ENCODE peak calls at places on chromosomes 13 and 19, in six cellular contexts. One of them, this sample, is unnamed.
A peak's percentile ranks its signal among the peaks of the same experiment; 100 is the strongest.

GRCh38 chr19:55526216-55527196 is 10.4 kb downstream of the SBK2 start:
- DNase-seq in cardiac fibroblast: peak; percentile 85
- DNase-seq in stomach: peak; percentile 93
- DNase-seq in WTC11: no peak
- DNase-seq in uterus: peak; percentile 51
- DNase-seq in GM10248: no peak
- DNase-seq in this sample: no peak

GRCh38 chr13:54402495-54402894 is 1373.9 kb downstream of the OLFM4 start:
- DNase-seq in cardiac fibroblast: no peak
- DNase-seq in stomach: no peak
- DNase-seq in WTC11: no peak
- DNase-seq in uterus: no peak
- DNase-seq in GM10248: no peak
- DNase-seq in this sample: no peak

GRCh38 chr19:54035215-54036178 is 28.2 kb downstream of the VSTM1 start:
- DNase-seq in cardiac fibroblast: peak; percentile 88
- DNase-seq in stomach: no peak
- DNase-seq in WTC11: no peak
- DNase-seq in uterus: no peak
- DNase-seq in GM10248: no peak
- DNase-seq in this sample: peak; percentile 6

GRCh38 chr13:81686877-81687276 is 1346.0 kb upstream of the SPRY2 start:
- DNase-seq in cardiac fibroblast: no peak
- DNase-seq in stomach: no peak
- DNase-seq in WTC11: no peak
- DNase-seq in uterus: no peak
- DNase-seq in GM10248: no peak
- DNase-seq in this sample: no peak

GRCh38 chr19:7497292-7497691 is 8.5 kb upstream of the PEX11G start:
- DNase-seq in cardiac fibroblast: peak; percentile 21
- DNase-seq in stomach: no peak
- DNase-seq in WTC11: peak; percentile 53
- DNase-seq in uterus: no peak
- DNase-seq in GM10248: peak; percentile 39
- DNase-seq in this sample: peak; percentile 41

GRCh38 chr13:35309711-35310110 is 166.8 kb downstream of the MAB21L1 start:
- DNase-seq in cardiac fibroblast: no peak
- DNase-seq in stomach: no peak
- DNase-seq in WTC11: no peak
- DNase-seq in uterus: no peak
- DNase-seq in GM10248: no peak
- DNase-seq in this sample: no peak

GRCh38 chr13:107866007-107866665 is 349.2 kb downstream of the LIG4 start:
- DNase-seq in cardiac fibroblast: peak; percentile 29
- DNase-seq in stomach: no peak
- DNase-seq in WTC11: peak; percentile 47
- DNase-seq in uterus: no peak
- DNase-seq in GM10248: no peak
- DNase-seq in this sample: peak; percentile 31

GRCh38 chr19:18225702-18226468 is at the start of gene PDE4C:
- DNase-seq in cardiac fibroblast: peak; percentile 11
- DNase-seq in stomach: no peak
- DNase-seq in WTC11: peak; percentile 43
- DNase-seq in uterus: peak; percentile 26
- DNase-seq in GM10248: no peak
- DNase-seq in this sample: no peak

GRCh38 chr13:28750187-28751045 is 31.6 kb upstream of the SLC46A3 start:
- DNase-seq in cardiac fibroblast: peak; percentile 26
- DNase-seq in stomach: no peak
- DNase-seq in WTC11: no peak
- DNase-seq in uterus: no peak
- DNase-seq in GM10248: no peak
- DNase-seq in this sample: no peak

GRCh38 chr19:2096543-2097329 is at the start of gene IZUMO4:
- DNase-seq in cardiac fibroblast: peak; percentile 99
- DNase-seq in stomach: peak; percentile 100
- DNase-seq in WTC11: peak; percentile 100
- DNase-seq in uterus: peak; percentile 100
- DNase-seq in GM10248: peak; percentile 99
- DNase-seq in this sample: peak; percentile 100
- TF ChIP-seq CTCF in cardiac fibroblast: peak; percentile 26
- TF ChIP-seq CTCF in stomach: no peak
- TF ChIP-seq CTCF in WTC11: no peak
- TF ChIP-seq CTCF in uterus: peak; percentile 50
- TF ChIP-seq CTCF in GM10248: peak; percentile 36
- TF ChIP-seq CTCF in this sample: peak; percentile 44

GRCh38 chr19:15453091-15453498 is 3.3 kb upstream of the WIZ start:
- DNase-seq in cardiac fibroblast: peak; percentile 17
- DNase-seq in stomach: no peak
- DNase-seq in WTC11: peak; percentile 46
- DNase-seq in uterus: no peak
- DNase-seq in GM10248: no peak
- DNase-seq in this sample: no peak
- TF ChIP-seq CTCF in cardiac fibroblast: peak; percentile 19
- TF ChIP-seq CTCF in stomach: no peak
- TF ChIP-seq CTCF in WTC11: no peak
- TF ChIP-seq CTCF in uterus: peak; percentile 26
- TF ChIP-seq CTCF in GM10248: no peak
- TF ChIP-seq CTCF in this sample: no peak

GRCh38 chr19:51327066-51327985 is 14.6 kb downstream of the VSIG10L start:
- DNase-seq in cardiac fibroblast: peak; percentile 60
- DNase-seq in stomach: peak; percentile 28
- DNase-seq in WTC11: peak; percentile 79
- DNase-seq in uterus: no peak
- DNase-seq in GM10248: peak; percentile 84
- DNase-seq in this sample: peak; percentile 91
- TF ChIP-seq CTCF in cardiac fibroblast: no peak
- TF ChIP-seq CTCF in stomach: no peak
- TF ChIP-seq CTCF in WTC11: no peak
- TF ChIP-seq CTCF in uterus: no peak
- TF ChIP-seq CTCF in GM10248: peak; percentile 31
- TF ChIP-seq CTCF in this sample: peak; percentile 42

DNA sequence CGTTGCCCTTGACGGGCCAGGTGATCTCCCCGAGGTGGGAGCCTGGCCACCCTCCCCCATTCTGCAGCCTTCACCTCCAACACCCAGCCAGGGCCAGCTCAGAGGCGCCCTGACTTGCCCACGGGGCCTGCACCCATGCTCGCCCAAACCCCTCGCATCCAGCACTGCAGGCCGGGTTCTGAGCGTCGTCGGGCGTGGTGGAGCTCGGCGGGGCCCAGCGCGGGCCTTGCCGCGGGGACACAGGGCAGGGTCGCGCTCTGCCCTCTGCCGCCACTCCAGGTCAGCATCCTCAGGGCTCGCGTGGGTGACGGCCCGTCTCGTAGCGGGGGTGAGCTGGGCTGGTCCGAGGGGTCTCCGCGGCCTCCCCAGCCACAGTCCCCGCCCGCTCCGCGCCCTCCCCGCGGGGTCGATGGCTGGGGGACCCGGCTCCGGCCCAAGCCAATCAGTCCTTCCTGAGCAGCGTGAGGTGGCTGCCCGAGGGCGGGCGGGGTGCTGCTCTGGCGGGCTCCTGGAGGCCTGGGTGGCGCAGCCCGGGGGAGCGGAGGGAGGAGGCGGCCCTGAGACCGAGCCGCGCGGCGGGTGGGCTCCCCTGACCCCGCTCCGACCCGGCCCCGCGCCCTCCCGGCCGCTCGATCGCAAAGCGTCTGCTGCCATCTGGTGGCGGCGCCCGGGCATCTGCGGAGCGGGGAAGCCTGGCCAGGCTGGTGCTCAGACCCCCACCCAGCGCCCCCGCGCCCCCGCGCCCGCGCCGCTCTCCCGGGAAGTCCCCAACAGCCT is 61.4 kb downstream of the CCNE1 start:
- DNase-seq in cardiac fibroblast: peak; percentile 25
- DNase-seq in stomach: peak; percentile 55
- DNase-seq in WTC11: peak; percentile 85
- DNase-seq in uterus: peak; percentile 34
- DNase-seq in GM10248: peak; percentile 85
- DNase-seq in this sample: peak; percentile 89
- TF ChIP-seq CTCF in cardiac fibroblast: peak; percentile 47
- TF ChIP-seq CTCF in stomach: no peak
- TF ChIP-seq CTCF in WTC11: peak; percentile 72
- TF ChIP-seq CTCF in uterus: peak; percentile 87
- TF ChIP-seq CTCF in GM10248: peak; percentile 80
- TF ChIP-seq CTCF in this sample: peak; percentile 95

DNA sequence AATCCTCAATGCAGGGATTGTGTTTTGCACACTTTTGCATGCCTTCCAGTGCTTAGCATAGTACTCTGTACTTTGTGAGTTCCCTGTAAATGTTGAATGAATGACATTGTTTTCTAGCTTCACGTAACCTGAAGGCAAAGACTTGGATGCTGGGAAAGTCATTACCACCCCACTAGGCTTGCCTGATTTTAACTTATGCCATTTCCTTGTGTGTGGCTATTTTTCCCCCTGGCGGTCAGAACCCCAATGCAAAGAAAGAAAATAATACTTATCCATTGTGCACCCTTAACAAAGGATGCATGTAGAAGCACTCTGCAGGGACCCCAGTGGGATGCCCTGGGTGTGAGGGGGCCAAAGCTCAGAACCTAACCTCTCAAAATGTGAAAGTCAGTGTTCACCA is 1.2 kb upstream of the ENOX1 start:
- DNase-seq in cardiac fibroblast: peak; percentile 65
- DNase-seq in stomach: no peak
- DNase-seq in WTC11: peak; percentile 20
- DNase-seq in uterus: no peak
- DNase-seq in GM10248: peak; percentile 18
- DNase-seq in this sample: peak; percentile 12
- TF ChIP-seq CTCF in cardiac fibroblast: peak; percentile 66
- TF ChIP-seq CTCF in stomach: no peak
- TF ChIP-seq CTCF in WTC11: no peak
- TF ChIP-seq CTCF in uterus: peak; percentile 40
- TF ChIP-seq CTCF in GM10248: no peak
- TF ChIP-seq CTCF in this sample: no peak

GRCh38 chr19:6417713-6418561 is 6.7 kb downstream of the KHSRP start:
- DNase-seq in cardiac fibroblast: peak; percentile 46
- DNase-seq in stomach: no peak
- DNase-seq in WTC11: peak; percentile 36
- DNase-seq in uterus: peak; percentile 66
- DNase-seq in GM10248: no peak
- DNase-seq in this sample: no peak
- TF ChIP-seq CTCF in cardiac fibroblast: peak; percentile 42
- TF ChIP-seq CTCF in stomach: no peak
- TF ChIP-seq CTCF in WTC11: no peak
- TF ChIP-seq CTCF in uterus: peak; percentile 53
- TF ChIP-seq CTCF in GM10248: no peak
- TF ChIP-seq CTCF in this sample: peak; percentile 24

DNA sequence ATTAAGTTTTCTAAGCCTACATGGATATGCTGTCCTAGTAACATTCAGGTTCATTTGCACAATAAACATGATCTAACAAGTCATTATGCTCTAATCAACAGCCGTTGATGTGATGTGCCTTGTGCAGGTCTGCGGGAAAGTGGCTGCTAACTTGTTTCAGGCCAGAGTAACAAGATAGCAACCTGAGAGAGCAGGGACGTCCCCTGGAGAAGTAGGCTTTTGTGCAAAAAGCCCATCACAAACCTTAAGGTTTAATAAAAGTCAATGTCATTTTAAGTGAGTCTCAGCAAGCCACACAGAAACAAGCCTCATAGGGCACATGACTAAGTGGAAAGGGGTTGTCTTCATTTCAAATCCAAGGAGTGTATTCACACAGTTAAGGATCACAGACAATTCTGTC is 17.6 kb downstream of the FOXO1 start:
- DNase-seq in cardiac fibroblast: no peak
- DNase-seq in stomach: no peak
- DNase-seq in WTC11: no peak
- DNase-seq in uterus: no peak
- DNase-seq in GM10248: no peak
- DNase-seq in this sample: no peak
- TF ChIP-seq CTCF in cardiac fibroblast: no peak
- TF ChIP-seq CTCF in stomach: no peak
- TF ChIP-seq CTCF in WTC11: no peak
- TF ChIP-seq CTCF in uterus: no peak
- TF ChIP-seq CTCF in GM10248: no peak
- TF ChIP-seq CTCF in this sample: no peak

This sample was measured in GM13977.